ENCODE peak calls at places on chromosomes 2 and 18, in six cellular contexts. M is trophoblast cell, X is mesenchymal stem cell, R is neuronal stem cell, T is IMR-90, N is H1. A is an unnamed sample.

GRCh38 chr2:200453853-200454524 is 55.9 kb downstream of the KCTD18 start:
- DNase-seq in M (peak; percentile 83), X (no peak), R (no peak), T (no peak), N (no peak), A (no peak)

GRCh38 chr2:7703048-7703447 is 785.8 kb downstream of the RNF144A start:
- DNase-seq in M (no peak), X (no peak), R (no peak), T (no peak), N (no peak), A (peak; percentile 61)

GRCh38 chr2:190646780-190647626 is 1.9 kb upstream of the NAB1 start:
- DNase-seq in M (no peak), X (no peak), R (no peak), T (no peak), N (no peak), A (no peak)

GRCh38 chr2:75415141-75415540 is 145.6 kb downstream of the EVA1A start:
- DNase-seq in M (no peak), X (no peak), R (no peak), T (no peak), N (no peak), A (no peak)

GRCh38 chr2:7031424-7032245 is 114.4 kb downstream of the RNF144A start:
- DNase-seq in M (peak; percentile 80), X (no peak), R (no peak), T (no peak), N (no peak), A (no peak)

GRCh38 chr2:39679805-39680204 is 14.1 kb downstream of the TMEM178A start:
- DNase-seq in M (no peak), X (peak; percentile 38), R (no peak), T (no peak), N (no peak), A (no peak)

GRCh38 chr2:239471011-239471792 is 70.4 kb upstream of the HDAC4 start:
- DNase-seq in M (no peak), X (no peak), R (no peak), T (no peak), N (no peak), A (peak; percentile 8)

GRCh38 chr18:77063256-77063655 is 69.3 kb downstream of the MBP start:
- DNase-seq in M (no peak), X (no peak), R (no peak), T (peak; percentile 67), N (no peak), A (no peak)

GRCh38 chr18:59846814-59847490 is 52.8 kb upstream of the PMAIP1 start:
- DNase-seq in M (peak; percentile 93), X (peak; percentile 89), R (no peak), T (peak; percentile 73), N (no peak), A (peak; percentile 47)

GRCh38 chr18:54608008-54608642 is 17.1 kb downstream of the DYNAP start:
- DNase-seq in M (no peak), X (peak; percentile 5), R (no peak), T (peak; percentile 1), N (no peak), A (no peak)

GRCh38 chr18:60329131-60329530 is 43.4 kb downstream of the MC4R start:
- DNase-seq in M (no peak), X (no peak), R (no peak), T (no peak), N (no peak), A (no peak)

GRCh38 chr18:63106727-63107126 is 212.8 kb downstream of the BCL2 start:
- DNase-seq in M (peak; percentile 7), X (no peak), R (no peak), T (no peak), N (no peak), A (no peak)

GRCh38 chr2:127951031-127951430 is 65.3 kb upstream of the AMMECR1L start:
- DNase-seq in M (peak; percentile 55), X (peak; percentile 24), R (no peak), T (peak; percentile 36), N (no peak), A (no peak)

GRCh38 chr2:195486987-195487644 is 169.9 kb upstream of the SLC39A10 start:
- DNase-seq in M (peak; percentile 63), X (peak; percentile 68), R (no peak), T (peak; percentile 81), N (no peak), A (no peak)

GRCh38 chr2:127675335-127676261 is at the start of gene LIMS2:
- DNase-seq in M (peak; percentile 55), X (peak; percentile 71), R (no peak), T (peak; percentile 33), N (peak; percentile 66), A (peak; percentile 47)

GRCh38 chr2:3780477-3781402 is 77.4 kb downstream of the DCDC2C start:
- DNase-seq in M (peak; percentile 57), X (peak; percentile 1), R (peak; percentile 32), T (peak; percentile 73), N (peak; percentile 72), A (peak; percentile 79)

GRCh38 chr18:62659698-62660097 is 55.6 kb upstream of the PHLPP1 start:
- DNase-seq in M (peak; percentile 9), X (no peak), R (no peak), T (no peak), N (no peak), A (no peak)

GRCh38 chr2:215917953-215918620 is 95.3 kb downstream of the MREG start:
- DNase-seq in M (peak; percentile 92), X (peak; percentile 74), R (no peak), T (peak; percentile 65), N (peak; percentile 35), A (no peak)

GRCh38 chr2:103401621-103402020 is 639.8 kb downstream of the TMEM182 start:
- DNase-seq in M (peak; percentile 24), X (peak; percentile 39), R (peak; percentile 14), T (no peak), N (peak; percentile 56), A (peak; percentile 95)

DNA sequence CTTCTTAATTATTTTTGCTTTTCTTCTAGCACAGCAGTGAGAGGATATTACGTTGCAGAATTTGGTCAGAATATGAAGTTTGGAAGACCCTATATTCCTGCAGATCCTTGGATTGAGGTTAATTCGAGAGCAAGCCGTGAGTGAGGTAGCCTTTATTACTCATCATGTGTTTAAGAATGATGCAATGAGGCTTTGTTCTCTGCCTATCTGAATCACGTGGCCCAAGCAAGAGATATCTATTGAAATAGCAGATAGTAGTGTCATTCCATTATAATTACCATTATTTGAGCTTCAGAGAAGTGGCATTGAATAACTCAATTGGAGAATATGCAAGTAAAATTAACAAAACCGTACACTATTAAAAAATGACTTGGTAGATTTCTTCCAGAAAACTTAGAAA is 641.1 kb downstream of the TMEM182 start:
- DNase-seq in M (no peak), X (no peak), R (no peak), T (no peak), N (no peak), A (no peak)
- H2BK5ac ChIP-seq in M (no peak overlapping the region), X (no peak overlapping the region), R (no peak overlapping the region), T (no peak overlapping the region), N (peak overlapping the region; percentile 98), A (no peak overlapping the region)

GRCh38 chr2:161170377-161170776 is 10.1 kb downstream of the TANK start:
- DNase-seq in M (no peak), X (no peak), R (no peak), T (peak; percentile 12), N (no peak), A (no peak)

GRCh38 chr2:161173541-161174194 is 13.4 kb downstream of the TANK start:
- DNase-seq in M (peak; percentile 30), X (no peak), R (no peak), T (no peak), N (no peak), A (no peak)

GRCh38 chr2:161171595-161171929 is 11.3 kb downstream of the TANK start:
- DNase-seq in M (no peak), X (no peak), R (no peak), T (no peak), N (no peak), A (no peak)

GRCh38 chr2:161170917-161171594 is 10.8 kb downstream of the TANK start:
- DNase-seq in M (no peak), X (no peak), R (no peak), T (no peak), N (no peak), A (no peak)

GRCh38 chr2:161172901-161173540 is 12.8 kb downstream of the TANK start:
- DNase-seq in M (peak; percentile 22), X (no peak), R (no peak), T (no peak), N (no peak), A (no peak)
- H4K91ac ChIP-seq in M (no peak overlapping the region), X (no peak overlapping the region), R (no peak overlapping the region), T (no peak overlapping the region), N (no peak overlapping the region), A (no peak overlapping the region)

DNA sequence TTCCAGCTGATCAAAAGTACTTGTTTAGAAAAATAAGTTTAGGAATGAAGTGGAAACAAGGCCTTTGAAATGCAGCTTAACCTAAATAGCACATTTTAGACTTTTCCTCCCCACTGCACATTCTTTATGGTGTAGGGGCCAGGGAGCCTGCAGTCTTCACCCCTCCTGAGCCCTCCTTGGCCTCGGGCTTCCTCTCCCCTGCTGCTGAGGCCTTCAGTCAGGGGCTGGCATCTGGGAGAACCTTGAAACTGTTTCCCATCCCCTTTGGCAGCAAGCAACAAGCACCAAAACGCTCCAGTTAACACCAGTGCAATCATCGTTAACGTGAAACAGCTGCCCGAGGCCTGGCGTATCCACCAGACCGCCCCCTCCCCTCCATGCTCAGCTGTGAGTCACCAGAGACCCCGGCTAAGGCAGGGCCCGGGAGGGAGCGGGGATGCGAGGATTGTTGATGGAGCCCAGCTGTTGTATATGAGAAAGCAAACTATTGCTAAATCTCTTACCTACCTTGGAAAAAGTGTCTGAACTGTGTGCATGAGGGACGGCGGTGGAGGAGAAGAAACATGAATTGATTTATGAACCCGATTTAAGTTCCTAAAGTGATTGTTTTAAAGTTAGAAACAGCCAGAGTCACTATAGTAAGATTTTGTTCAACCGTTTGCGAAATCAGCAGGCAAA is 5.3 kb downstream of the ZFP36L2 start:
- DNase-seq in M (no peak), X (peak; percentile 92), R (peak; percentile 59), T (peak; percentile 95), N (peak; percentile 62), A (peak; percentile 69)
- H2BK5ac ChIP-seq in M (peak overlapping the region; percentile 26), X (peak overlapping the region; percentile 84), R (peak overlapping the region; percentile 67), T (peak overlapping the region; percentile 98), N (peak overlapping the region; percentile 100), A (no peak overlapping the region)

GRCh38 chr2:19478441-19478840 is 120.0 kb upstream of the OSR1 start:
- DNase-seq in M (no peak), X (no peak), R (no peak), T (no peak), N (no peak), A (no peak)

GRCh38 chr2:19476347-19476746 is 117.9 kb upstream of the OSR1 start:
- DNase-seq in M (no peak), X (no peak), R (no peak), T (no peak), N (no peak), A (no peak)

GRCh38 chr2:19472579-19472978 is 114.2 kb upstream of the OSR1 start:
- DNase-seq in M (no peak), X (no peak), R (no peak), T (no peak), N (no peak), A (no peak)

GRCh38 chr2:19474128-19474527 is 115.7 kb upstream of the OSR1 start:
- DNase-seq in M (no peak), X (peak; percentile 48), R (no peak), T (peak; percentile 0), N (no peak), A (no peak)

DNA sequence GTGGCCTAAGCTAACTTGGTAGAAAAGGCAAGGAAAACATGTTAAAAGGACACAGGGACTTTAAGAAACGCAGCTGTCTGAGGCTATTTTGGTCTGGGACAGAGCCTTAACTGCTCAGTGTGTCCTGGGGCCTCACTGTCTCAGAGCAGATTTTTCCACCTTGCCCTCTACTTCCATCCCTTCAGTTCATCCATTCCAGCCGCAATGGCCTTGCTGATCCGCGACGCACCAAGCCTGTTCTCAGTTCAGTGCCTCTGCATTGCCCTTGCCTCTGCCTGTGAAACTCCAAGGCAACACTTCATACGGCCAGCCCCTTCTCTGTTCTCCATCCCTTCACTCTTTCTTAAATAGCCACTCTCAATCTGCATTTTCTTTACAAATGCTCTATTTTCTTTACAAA is 115.0 kb upstream of the OSR1 start:
- DNase-seq in M (no peak), X (no peak), R (no peak), T (no peak), N (no peak), A (no peak)
- H4K91ac ChIP-seq in M (no peak overlapping the region), X (peak overlapping the region; percentile 75), R (no peak overlapping the region), T (no peak overlapping the region), N (no peak overlapping the region), A (no peak overlapping the region)